ENCODE peak calls at places on chromosomes 11 and 22, in six cellular contexts. One of them, this sample, is unnamed.

GRCh38 chr11:5280582-5281102 is 10.9 kb upstream of the HBE1 start:
- DNase-seq in neural crest cell: no peak
- DNase-seq in lower lobe of right lung: no peak
- DNase-seq in fibroblast of the aortic adventitia: peak
- DNase-seq in A549: peak
- DNase-seq in HL-60: peak
- DNase-seq in this sample: no peak

GRCh38 chr11:117374316-117374715 is 46.7 kb downstream of the CEP164 start:
- DNase-seq in lower lobe of right lung: no peak
- DNase-seq in fibroblast of the aortic adventitia: no peak
- DNase-seq in HL-60: no peak
- DNase-seq in A549: no peak
- DNase-seq in neural crest cell: no peak
- DNase-seq in this sample: no peak

GRCh38 chr22:24156915-24157782 is 24.1 kb upstream of the SUSD2 start:
- DNase-seq in neural crest cell: peak
- DNase-seq in lower lobe of right lung: peak
- DNase-seq in fibroblast of the aortic adventitia: peak
- DNase-seq in HL-60: peak
- DNase-seq in A549: peak
- DNase-seq in this sample: peak

GRCh38 chr11:19723572-19724342 is 11.1 kb downstream of the NAV2 start:
- DNase-seq in A549: no peak
- DNase-seq in fibroblast of the aortic adventitia: no peak
- DNase-seq in neural crest cell: no peak
- DNase-seq in lower lobe of right lung: peak
- DNase-seq in HL-60: no peak
- DNase-seq in this sample: peak

GRCh38 chr11:33779849-33780528 is 5.7 kb upstream of the FBXO3 start:
- DNase-seq in A549: no peak
- DNase-seq in fibroblast of the aortic adventitia: peak
- DNase-seq in neural crest cell: no peak
- DNase-seq in HL-60: no peak
- DNase-seq in lower lobe of right lung: no peak
- DNase-seq in this sample: no peak

GRCh38 chr11:2689551-2690260 is 10.1 kb downstream of the KCNQ1OT1 start:
- DNase-seq in A549: no peak
- DNase-seq in HL-60: no peak
- DNase-seq in lower lobe of right lung: no peak
- DNase-seq in neural crest cell: no peak
- DNase-seq in fibroblast of the aortic adventitia: no peak
- DNase-seq in this sample: no peak

GRCh38 chr11:1834132-1834610 is 619 bp upstream of the SYT8 start:
- DNase-seq in neural crest cell: no peak
- DNase-seq in HL-60: no peak
- DNase-seq in A549: no peak
- DNase-seq in lower lobe of right lung: peak
- DNase-seq in fibroblast of the aortic adventitia: no peak
- DNase-seq in this sample: no peak

GRCh38 chr22:37818397-37819099 is 4.6 kb upstream of the GALR3 start:
- DNase-seq in A549: no peak
- DNase-seq in neural crest cell: no peak
- DNase-seq in HL-60: no peak
- DNase-seq in fibroblast of the aortic adventitia: peak
- DNase-seq in lower lobe of right lung: peak
- DNase-seq in this sample: peak

GRCh38 chr11:65538232-65538914 is 13.5 kb downstream of the SCYL1 start:
- DNase-seq in lower lobe of right lung: no peak
- DNase-seq in neural crest cell: no peak
- DNase-seq in fibroblast of the aortic adventitia: no peak
- DNase-seq in HL-60: no peak
- DNase-seq in A549: no peak
- DNase-seq in this sample: no peak

GRCh38 chr11:118153516-118153915 is 893 bp upstream of the SCN4B start:
- DNase-seq in neural crest cell: no peak
- DNase-seq in fibroblast of the aortic adventitia: no peak
- DNase-seq in A549: no peak
- DNase-seq in HL-60: no peak
- DNase-seq in lower lobe of right lung: no peak
- DNase-seq in this sample: no peak

GRCh38 chr11:79294845-79295520 is 145.8 kb downstream of the TENM4 start:
- DNase-seq in neural crest cell: no peak
- DNase-seq in A549: no peak
- DNase-seq in lower lobe of right lung: no peak
- DNase-seq in fibroblast of the aortic adventitia: no peak
- DNase-seq in HL-60: no peak
- DNase-seq in this sample: no peak

GRCh38 chr11:860238-861104 is 17.8 kb downstream of the TSPAN4 start:
- DNase-seq in fibroblast of the aortic adventitia: no peak
- DNase-seq in neural crest cell: no peak
- DNase-seq in A549: no peak
- DNase-seq in HL-60: no peak
- DNase-seq in lower lobe of right lung: no peak
- DNase-seq in this sample: no peak

GRCh38 chr11:57417056-57417455 is 9.9 kb downstream of the SLC43A3 start:
- DNase-seq in lower lobe of right lung: no peak
- DNase-seq in A549: no peak
- DNase-seq in fibroblast of the aortic adventitia: peak
- DNase-seq in neural crest cell: no peak
- DNase-seq in HL-60: peak
- DNase-seq in this sample: no peak

GRCh38 chr11:131077340-131077739 is 161.1 kb upstream of the SNX19 start:
- DNase-seq in lower lobe of right lung: no peak
- DNase-seq in fibroblast of the aortic adventitia: no peak
- DNase-seq in A549: no peak
- DNase-seq in HL-60: no peak
- DNase-seq in neural crest cell: no peak
- DNase-seq in this sample: no peak

GRCh38 chr11:59776210-59777066 is 21.3 kb downstream of the STX3 start:
- DNase-seq in HL-60: no peak
- DNase-seq in lower lobe of right lung: no peak
- DNase-seq in neural crest cell: no peak
- DNase-seq in fibroblast of the aortic adventitia: peak
- DNase-seq in A549: peak
- DNase-seq in this sample: no peak

GRCh38 chr22:30636226-30637077 is 871 bp downstream of the SLC35E4 start:
- DNase-seq in lower lobe of right lung: peak
- DNase-seq in A549: no peak
- DNase-seq in HL-60: no peak
- DNase-seq in neural crest cell: no peak
- DNase-seq in fibroblast of the aortic adventitia: peak
- DNase-seq in this sample: peak

GRCh38 chr11:133787379-133788103 is 57.8 kb downstream of the SPATA19 start:
- DNase-seq in HL-60: no peak
- DNase-seq in A549: no peak
- DNase-seq in neural crest cell: no peak
- DNase-seq in lower lobe of right lung: no peak
- DNase-seq in fibroblast of the aortic adventitia: no peak
- DNase-seq in this sample: no peak

GRCh38 chr11:10566257-10566956 is 2.1 kb downstream of the LYVE1 start:
- DNase-seq in neural crest cell: no peak
- DNase-seq in HL-60: no peak
- DNase-seq in lower lobe of right lung: no peak
- DNase-seq in fibroblast of the aortic adventitia: no peak
- DNase-seq in A549: no peak
- DNase-seq in this sample: no peak

GRCh38 chr11:129658558-129658882 is 157.1 kb upstream of the TMEM45B start:
- DNase-seq in HL-60: no peak
- DNase-seq in neural crest cell: no peak
- DNase-seq in lower lobe of right lung: no peak
- DNase-seq in fibroblast of the aortic adventitia: no peak
- DNase-seq in A549: no peak
- DNase-seq in this sample: no peak

GRCh38 chr22:45597460-45598192 is 74.0 kb upstream of the ATXN10 start:
- DNase-seq in lower lobe of right lung: peak
- DNase-seq in HL-60: peak
- DNase-seq in neural crest cell: no peak
- DNase-seq in A549: no peak
- DNase-seq in fibroblast of the aortic adventitia: no peak
- DNase-seq in this sample: no peak

GRCh38 chr11:88886796-88887195 is 179.0 kb downstream of the GRM5 start:
- DNase-seq in fibroblast of the aortic adventitia: peak
- DNase-seq in A549: peak
- DNase-seq in lower lobe of right lung: no peak
- DNase-seq in neural crest cell: peak
- DNase-seq in HL-60: peak
- DNase-seq in this sample: no peak
- TF ChIP-seq CTCF in fibroblast of the aortic adventitia: peak
- TF ChIP-seq CTCF in A549: peak
- TF ChIP-seq CTCF in lower lobe of right lung: no peak
- TF ChIP-seq CTCF in neural crest cell: peak
- TF ChIP-seq CTCF in HL-60: peak
- TF ChIP-seq CTCF in this sample: peak

DNA sequence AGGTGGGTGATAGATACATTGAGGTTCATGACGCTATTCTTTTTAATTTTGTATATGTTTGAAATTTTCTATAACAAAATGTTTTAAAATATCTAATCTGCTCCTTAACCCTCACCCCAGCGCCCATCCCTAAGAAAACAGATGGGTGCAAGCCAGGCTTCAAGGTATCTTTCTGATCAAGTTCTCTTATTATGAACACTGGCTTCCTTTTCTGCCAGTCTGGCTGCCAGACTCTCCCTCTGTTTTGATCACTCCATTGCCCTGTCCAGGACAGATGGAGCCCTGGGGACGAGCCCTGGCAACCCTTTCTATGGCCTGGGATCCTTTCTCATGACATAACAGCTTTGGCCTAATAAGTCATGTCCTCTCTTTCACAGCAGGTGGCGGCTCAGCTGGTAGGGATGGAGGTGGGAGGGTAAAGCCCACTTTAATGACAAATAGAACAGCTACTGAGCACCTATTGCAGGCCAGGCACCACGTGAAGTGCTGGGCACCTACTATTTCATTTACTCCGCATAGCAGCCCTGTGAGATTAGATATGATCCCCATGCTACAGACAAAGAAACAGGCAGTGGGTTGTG is 38.4 kb downstream of the DRD2 start:
- DNase-seq in lower lobe of right lung: no peak
- DNase-seq in neural crest cell: no peak
- DNase-seq in HL-60: no peak
- DNase-seq in fibroblast of the aortic adventitia: no peak
- DNase-seq in A549: no peak
- DNase-seq in this sample: no peak
- TF ChIP-seq CTCF in lower lobe of right lung: no peak
- TF ChIP-seq CTCF in neural crest cell: no peak
- TF ChIP-seq CTCF in HL-60: no peak
- TF ChIP-seq CTCF in fibroblast of the aortic adventitia: no peak
- TF ChIP-seq CTCF in A549: no peak
- TF ChIP-seq CTCF in this sample: no peak

GRCh38 chr11:114157476-114158050 is 98.1 kb downstream of the ZBTB16 start:
- DNase-seq in A549: no peak
- DNase-seq in lower lobe of right lung: no peak
- DNase-seq in HL-60: no peak
- DNase-seq in neural crest cell: no peak
- DNase-seq in fibroblast of the aortic adventitia: no peak
- DNase-seq in this sample: no peak
- TF ChIP-seq CTCF in A549: no peak
- TF ChIP-seq CTCF in lower lobe of right lung: no peak
- TF ChIP-seq CTCF in HL-60: no peak
- TF ChIP-seq CTCF in neural crest cell: no peak
- TF ChIP-seq CTCF in fibroblast of the aortic adventitia: no peak
- TF ChIP-seq CTCF in this sample: no peak

DNA sequence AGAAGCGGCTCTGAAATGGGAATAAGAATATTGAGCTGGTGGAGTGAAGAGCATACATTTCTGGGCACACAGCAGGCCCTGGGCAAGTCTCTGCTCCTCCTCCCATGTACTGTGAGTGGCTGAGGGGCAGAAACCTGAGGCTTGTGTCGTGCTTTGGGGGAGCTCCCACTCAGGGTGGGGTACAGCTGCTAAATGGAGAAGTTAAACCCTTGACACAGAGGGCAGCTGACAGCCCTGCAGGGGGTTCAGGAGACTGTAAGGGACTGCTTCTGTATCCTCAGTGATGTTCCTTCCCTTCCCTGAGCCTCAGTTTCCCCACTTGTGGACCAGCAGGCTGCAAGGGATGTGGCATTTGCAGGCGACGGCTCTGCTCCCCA is 15.6 kb downstream of the SYNGR1 start:
- DNase-seq in HL-60: no peak
- DNase-seq in lower lobe of right lung: no peak
- DNase-seq in fibroblast of the aortic adventitia: no peak
- DNase-seq in A549: no peak
- DNase-seq in neural crest cell: no peak
- DNase-seq in this sample: no peak
- TF ChIP-seq CTCF in HL-60: no peak
- TF ChIP-seq CTCF in lower lobe of right lung: no peak
- TF ChIP-seq CTCF in fibroblast of the aortic adventitia: no peak
- TF ChIP-seq CTCF in A549: no peak
- TF ChIP-seq CTCF in neural crest cell: no peak
- TF ChIP-seq CTCF in this sample: no peak

GRCh38 chr22:42400811-42401547 is 31.2 kb downstream of the NFAM1 start:
- DNase-seq in A549: no peak
- DNase-seq in fibroblast of the aortic adventitia: no peak
- DNase-seq in neural crest cell: no peak
- DNase-seq in HL-60: no peak
- DNase-seq in lower lobe of right lung: no peak
- DNase-seq in this sample: no peak
- TF ChIP-seq CTCF in A549: no peak
- TF ChIP-seq CTCF in fibroblast of the aortic adventitia: no peak
- TF ChIP-seq CTCF in neural crest cell: no peak
- TF ChIP-seq CTCF in HL-60: no peak
- TF ChIP-seq CTCF in lower lobe of right lung: no peak
- TF ChIP-seq CTCF in this sample: no peak

GRCh38 chr22:50621948-50622722 is 5.8 kb downstream of the ARSA start:
- DNase-seq in neural crest cell: no peak
- DNase-seq in HL-60: no peak
- DNase-seq in fibroblast of the aortic adventitia: no peak
- DNase-seq in lower lobe of right lung: no peak
- DNase-seq in A549: no peak
- DNase-seq in this sample: no peak
- TF ChIP-seq CTCF in neural crest cell: no peak
- TF ChIP-seq CTCF in HL-60: peak
- TF ChIP-seq CTCF in fibroblast of the aortic adventitia: no peak
- TF ChIP-seq CTCF in lower lobe of right lung: peak
- TF ChIP-seq CTCF in A549: peak
- TF ChIP-seq CTCF in this sample: peak

DNA sequence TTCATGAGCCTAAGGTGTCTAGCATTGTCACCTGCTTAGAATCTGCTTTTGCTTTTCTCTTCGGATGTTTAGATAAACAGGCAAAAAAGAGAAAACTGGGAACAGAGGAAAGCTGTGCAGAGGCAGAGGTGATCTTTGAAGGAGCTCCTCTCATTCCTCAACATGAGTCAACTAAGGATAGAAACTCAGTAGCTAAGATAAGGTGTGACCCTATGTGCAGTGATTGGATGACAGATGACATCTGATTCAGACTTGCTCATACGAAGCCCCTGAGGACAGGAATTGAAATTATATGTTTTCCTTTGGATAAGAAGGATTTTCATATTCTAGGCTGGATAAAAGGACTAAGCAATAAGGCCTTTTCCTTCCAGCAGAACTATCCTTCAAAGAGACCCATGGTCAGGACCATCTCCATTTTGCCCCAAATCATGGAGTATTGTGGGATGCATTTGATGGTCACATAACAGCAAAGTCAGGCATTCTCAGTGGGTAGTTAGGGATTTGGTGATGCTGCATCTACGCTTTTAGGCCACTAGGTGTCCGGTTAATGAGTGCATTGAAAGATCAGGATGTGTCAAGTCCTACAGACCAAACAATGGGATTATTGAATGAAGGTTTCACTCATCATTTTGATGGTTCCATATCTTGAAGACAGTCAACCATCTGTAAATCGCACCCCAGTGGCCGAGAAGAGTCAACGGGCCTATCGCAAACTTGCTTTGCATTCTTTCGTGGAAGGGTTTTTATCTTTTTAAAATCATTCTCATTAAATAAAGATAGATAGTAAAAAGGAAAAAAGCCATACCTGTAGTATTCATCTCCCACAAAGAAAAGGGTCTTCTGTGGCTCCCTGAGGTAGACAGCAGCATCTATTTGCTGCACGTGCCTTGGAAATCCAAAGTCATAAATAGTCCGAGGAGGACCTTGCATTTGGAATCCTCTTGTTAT is 32.2 kb downstream of the MMP20 start:
- DNase-seq in neural crest cell: no peak
- DNase-seq in A549: no peak
- DNase-seq in fibroblast of the aortic adventitia: peak
- DNase-seq in HL-60: no peak
- DNase-seq in lower lobe of right lung: no peak
- DNase-seq in this sample: no peak
- TF ChIP-seq CTCF in neural crest cell: peak
- TF ChIP-seq CTCF in A549: peak
- TF ChIP-seq CTCF in fibroblast of the aortic adventitia: peak
- TF ChIP-seq CTCF in HL-60: peak
- TF ChIP-seq CTCF in lower lobe of right lung: peak
- TF ChIP-seq CTCF in this sample: no peak

This sample was measured in natural killer cell.